ENCODE peak calls at places on chromosomes 13 and 19, in seven cellular contexts. L is epithelial cell of esophagus, I is Peyer's patch, F is AG09319, T is mammary epithelial cell, B is AG04449, O is Calu3. K is an unnamed sample.

GRCh38 chr13:31998131-31998530 is 33.4 kb upstream of the FRY start:
- DNase-seq in I (peak), L (no peak), O (peak), T (no peak), F (no peak), B (no peak), K (no peak)

GRCh38 chr13:53144826-53145225 is 116.2 kb downstream of the OLFM4 start:
- DNase-seq in B (no peak), O (no peak), I (no peak), L (no peak), F (no peak), T (no peak), K (no peak)

GRCh38 chr19:40225440-40226305 is 816 bp downstream of the CCNP start:
- DNase-seq in L (no peak), T (no peak), F (no peak), I (no peak), O (no peak), B (no peak), K (no peak)

GRCh38 chr13:59879281-59879680 is 284.4 kb downstream of the DIAPH3 start:
- DNase-seq in L (no peak), F (no peak), O (no peak), B (no peak), I (no peak), T (no peak), K (no peak)

GRCh38 chr13:105979586-105979985 is 555.9 kb downstream of the EFNB2 start:
- DNase-seq in T (peak), I (no peak), O (no peak), B (no peak), F (no peak), L (peak), K (no peak)

GRCh38 chr19:16829822-16830289 is 658 bp downstream of the SIN3B start:
- DNase-seq in F (no peak), T (no peak), I (no peak), L (no peak), O (no peak), B (no peak), K (no peak)

GRCh38 chr19:4737955-4738580 is 14.4 kb upstream of the DPP9 start:
- DNase-seq in L (no peak), F (no peak), O (no peak), T (no peak), B (no peak), I (no peak), K (no peak)

GRCh38 chr19:48565090-48565489 is 13.1 kb downstream of the SULT2B1 start:
- DNase-seq in L (peak), T (no peak), F (no peak), B (no peak), O (peak), I (no peak), K (no peak)

GRCh38 chr13:35475960-35476943 is at the start of gene MAB21L1:
- DNase-seq in T (peak), F (peak), B (no peak), I (no peak), L (peak), O (no peak), K (peak)

GRCh38 chr13:99126821-99127220 is 73.8 kb upstream of the UBAC2 start:
- DNase-seq in O (no peak), I (no peak), T (no peak), L (no peak), F (no peak), B (no peak), K (no peak)

GRCh38 chr13:104809483-104809882 is 1726.0 kb downstream of the EFNB2 start:
- DNase-seq in T (peak), B (no peak), F (no peak), O (no peak), I (no peak), L (peak), K (no peak)

GRCh38 chr13:41952749-41953148 is 8.2 kb downstream of the VWA8 start:
- DNase-seq in F (no peak), T (no peak), B (no peak), L (no peak), I (no peak), O (no peak), K (no peak)

GRCh38 chr13:82627183-82627582 is 1255.1 kb downstream of the SLITRK1 start:
- DNase-seq in T (peak), I (no peak), B (peak), F (peak), L (peak), O (no peak), K (no peak)

GRCh38 chr13:98961204-98962105 is 16.4 kb downstream of the DOCK9 start:
- DNase-seq in I (no peak), L (peak), B (no peak), T (peak), F (no peak), O (no peak), K (no peak)

GRCh38 chr19:12272980-12273901 is 21.4 kb downstream of the ZNF44 start:
- DNase-seq in L (no peak), I (no peak), F (no peak), B (no peak), T (no peak), O (no peak), K (no peak)

GRCh38 chr13:103273825-103274224 is 207.6 kb upstream of the SLC10A2 start:
- DNase-seq in T (no peak), B (no peak), L (peak), I (no peak), F (no peak), O (no peak), K (no peak)

GRCh38 chr19:52237771-52238400 is 31.5 kb upstream of the ZNF766 start:
- DNase-seq in O (peak), T (peak), B (peak), F (peak), L (peak), I (no peak), K (peak)

GRCh38 chr19:17129377-17129776 is 53.8 kb downstream of the MYO9B start:
- DNase-seq in B (no peak), O (no peak), I (no peak), T (no peak), L (peak), F (no peak), K (no peak)

GRCh38 chr19:6521718-6522646 is 8.8 kb upstream of the TNFSF9 start:
- DNase-seq in L (no peak), T (no peak), F (no peak), I (peak), O (no peak), B (no peak), K (no peak)

GRCh38 chr13:49908637-49909036 is 27.5 kb downstream of the SPRYD7 start:
- DNase-seq in B (no peak), L (no peak), T (no peak), F (no peak), I (no peak), O (no peak), K (no peak)

GRCh38 chr13:24274452-24274971 is 34.9 kb upstream of the C1QTNF9 start:
- DNase-seq in L (peak), I (no peak), O (no peak), B (no peak), F (no peak), T (peak), K (no peak)

GRCh38 chr13:33787051-33787591 is 30.8 kb upstream of the RFC3 start:
- DNase-seq in B (no peak), T (peak), L (no peak), I (no peak), O (no peak), F (no peak), K (no peak)

GRCh38 chr13:112671359-112671758 is 18.5 kb upstream of the ATP11A start:
- DNase-seq in O (no peak), I (no peak), T (no peak), F (no peak), B (no peak), L (no peak), K (no peak)

DNA sequence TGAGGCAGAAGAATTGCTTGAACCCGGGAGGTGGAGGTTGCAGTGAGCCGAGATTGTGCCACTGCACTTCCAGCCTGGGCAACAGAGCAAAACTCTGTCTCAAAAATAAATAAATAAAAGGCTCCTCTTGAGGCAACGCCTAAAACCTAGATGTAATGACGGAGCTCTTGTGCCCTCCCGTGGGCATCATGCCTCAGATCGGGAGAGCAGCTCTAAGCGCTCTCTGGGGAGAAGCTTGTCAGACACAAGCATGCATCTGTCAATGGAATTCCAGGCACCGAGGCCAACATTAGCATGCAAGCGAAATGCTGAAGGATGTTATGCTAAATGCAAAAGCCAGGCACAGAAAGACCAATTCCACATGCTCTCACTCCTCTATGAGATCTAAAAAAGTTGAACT is 45.6 kb upstream of the MRI1 start:
- DNase-seq in F (peak), L (peak), O (peak), T (peak), I (peak), B (peak), K (peak)
- TF ChIP-seq CTCF in F (peak), L (peak), O (peak), T (peak), I (peak), B (peak), K (peak)

DNA sequence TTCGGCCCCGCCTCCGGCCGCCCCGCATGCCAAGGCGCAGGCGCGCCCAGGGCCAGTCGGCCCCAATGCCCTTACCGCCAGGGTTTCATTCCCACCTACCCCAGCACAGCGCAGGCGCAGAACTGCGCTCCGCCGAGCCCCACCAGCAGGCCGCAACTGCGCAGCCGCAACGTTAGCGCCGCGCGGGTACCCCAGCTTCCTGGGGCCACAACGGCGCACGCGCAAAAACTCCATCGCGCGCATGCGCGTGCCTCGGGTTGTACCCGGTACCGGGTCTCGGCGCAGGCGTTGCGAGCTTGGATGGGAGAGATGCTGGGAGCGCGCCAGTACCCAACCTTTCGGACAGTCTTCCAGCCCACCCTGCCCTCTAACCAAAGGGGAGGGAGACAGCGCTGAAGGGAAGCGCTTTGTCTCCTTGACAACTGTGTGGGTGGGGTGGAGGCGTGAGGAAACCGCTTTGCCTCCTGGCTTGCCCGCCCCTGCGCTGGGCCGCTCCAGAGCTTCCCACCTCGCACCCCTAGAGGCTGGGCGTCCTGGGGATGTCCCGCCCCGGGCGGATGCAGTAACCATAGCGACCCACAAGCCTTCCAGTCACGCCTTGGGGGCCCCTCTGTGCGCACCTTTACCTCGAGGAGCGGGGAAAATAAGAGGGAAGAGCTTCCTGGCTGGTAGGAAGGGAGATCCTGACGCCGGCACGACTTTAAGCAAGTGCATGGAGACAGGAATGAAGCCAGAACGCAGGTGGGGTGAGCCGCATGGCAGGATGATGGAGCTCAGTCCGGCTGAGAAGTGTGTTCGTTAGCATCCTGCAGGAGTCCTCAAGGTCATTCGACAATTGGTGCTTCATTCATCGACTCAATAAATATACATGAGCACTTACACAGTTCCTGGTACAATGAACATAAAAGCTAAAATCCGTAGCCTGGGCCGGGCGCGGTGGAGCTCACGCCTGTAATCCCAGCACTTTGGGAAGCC is 525 bp upstream of the MYPOP start:
- DNase-seq in F (peak), O (peak), L (peak), I (peak), T (peak), B (peak), K (peak)
- TF ChIP-seq CTCF in F (no peak), O (no peak), L (no peak), I (peak), T (no peak), B (no peak), K (no peak)

GRCh38 chr19:54444737-54445136 is 4.3 kb upstream of the LENG8 start:
- DNase-seq in T (no peak), L (no peak), O (no peak), I (peak), B (no peak), F (no peak), K (no peak)

GRCh38 chr19:54448774-54449700 is at the start of gene LENG8:
- DNase-seq in F (peak), B (peak), T (peak), O (peak), I (peak), L (peak), K (peak)

GRCh38 chr19:54449701-54450069 is 686 bp downstream of the LENG8 start:
- DNase-seq in O (no peak), T (no peak), L (peak), F (no peak), I (no peak), B (no peak), K (no peak)

GRCh38 chr19:54451331-54451871 is 2.4 kb downstream of the LENG8 start:
- DNase-seq in T (no peak), F (no peak), L (peak), I (peak), B (no peak), O (no peak), K (no peak)

GRCh38 chr19:54448037-54448773 is 794 bp upstream of the LENG8 start:
- DNase-seq in O (peak), L (peak), I (peak), T (peak), F (no peak), B (no peak), K (peak)
- TF ChIP-seq CTCF in O (no peak), L (peak), I (no peak), T (no peak), F (no peak), B (no peak), K (no peak)

GRCh38 chr13:95301947-95302386 is 716 bp upstream of the ABCC4 start:
- DNase-seq in F (no peak), B (no peak), L (no peak), O (no peak), I (no peak), T (no peak), K (no peak)

GRCh38 chr13:95298971-95299627 is 2.2 kb downstream of the ABCC4 start:
- DNase-seq in T (peak), I (no peak), L (peak), O (no peak), B (no peak), F (no peak), K (no peak)

GRCh38 chr13:95298169-95298940 is 2.9 kb downstream of the ABCC4 start:
- DNase-seq in B (no peak), L (peak), O (no peak), I (no peak), T (no peak), F (no peak), K (no peak)

GRCh38 chr13:95300625-95301134 is 571 bp downstream of the ABCC4 start:
- DNase-seq in T (peak), I (peak), L (peak), F (no peak), B (no peak), O (peak), K (peak)

DNA sequence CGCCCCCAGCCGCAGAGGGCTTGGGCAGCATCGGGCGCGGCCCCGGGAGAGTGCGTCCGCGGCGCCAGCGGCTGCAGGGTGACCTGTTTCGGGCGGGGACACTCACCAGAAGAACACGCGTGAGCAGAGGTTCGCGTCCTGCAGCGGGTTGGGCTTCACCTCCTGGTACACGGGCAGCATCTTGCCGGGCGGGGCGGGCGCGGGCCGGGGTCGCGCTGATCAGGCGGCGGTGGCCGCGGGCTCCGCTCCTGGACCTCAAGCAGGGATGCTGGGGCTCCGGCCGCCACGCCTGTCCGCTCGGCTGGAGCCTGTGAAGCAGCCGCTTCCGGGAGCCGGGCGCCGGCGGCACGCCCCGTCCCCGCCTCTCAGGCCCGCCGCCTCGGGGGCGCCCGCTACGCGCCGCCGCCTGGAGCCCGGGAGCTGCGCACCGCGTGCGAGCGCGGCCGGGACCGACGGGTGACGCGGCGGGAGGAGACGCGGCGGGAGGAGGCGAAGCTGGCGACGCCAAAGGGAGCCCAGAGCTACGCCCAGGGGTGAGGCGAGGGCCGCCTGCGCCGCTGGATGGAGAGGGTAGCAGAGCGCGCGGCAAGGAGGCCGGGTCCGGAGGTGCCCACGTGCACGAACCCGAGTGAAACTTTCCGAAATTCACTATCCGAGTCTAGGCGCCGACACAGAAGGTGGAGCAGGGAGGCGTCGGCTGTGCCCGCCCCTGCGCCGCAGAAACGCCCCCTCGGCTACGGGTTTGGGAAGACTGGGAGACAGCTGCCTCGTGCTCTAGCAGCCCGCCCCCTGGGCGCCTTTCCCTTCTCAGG is at the start of gene ABCC4:
- DNase-seq in B (no peak), L (peak), T (peak), I (peak), F (no peak), O (peak), K (peak)
- TF ChIP-seq CTCF in B (peak), L (no peak), T (no peak), I (no peak), F (no peak), O (no peak), K (no peak)

GRCh38 chr13:26653842-26654241 is 96.4 kb downstream of the WASF3 start:
- DNase-seq in F (no peak), T (no peak), L (no peak), I (no peak), O (no peak), B (no peak), K (no peak)

GRCh38 chr13:26658491-26658890 is 101.0 kb downstream of the WASF3 start:
- DNase-seq in T (no peak), O (no peak), I (no peak), L (no peak), B (no peak), F (no peak), K (no peak)

GRCh38 chr13:26660185-26660584 is 100.4 kb downstream of the GPR12 start:
- DNase-seq in B (no peak), L (no peak), O (no peak), F (no peak), T (no peak), I (no peak), K (no peak)

GRCh38 chr13:26658972-26659371 is 101.5 kb downstream of the WASF3 start:
- DNase-seq in L (no peak), B (no peak), T (no peak), O (no peak), F (no peak), I (no peak), K (no peak)

GRCh38 chr13:26656919-26657318 is 99.4 kb downstream of the WASF3 start:
- DNase-seq in B (peak), O (no peak), T (peak), I (no peak), L (peak), F (peak), K (no peak)
- TF ChIP-seq CTCF in B (no peak), O (no peak), T (no peak), I (no peak), L (peak), F (peak), K (no peak)

GRCh38 chr19:2624537-2625091 is 77.9 kb downstream of the GNG7 start:
- DNase-seq in I (no peak), B (no peak), F (no peak), O (no peak), T (no peak), L (no peak), K (no peak)
- TF ChIP-seq CTCF in I (peak), B (no peak), F (no peak), O (no peak), T (peak), L (no peak), K (no peak)

GRCh38 chr19:23436944-23437343 is 41.7 kb upstream of the ZNF91 start:
- DNase-seq in B (no peak), F (no peak), L (no peak), I (no peak), O (no peak), T (no peak), K (no peak)

GRCh38 chr19:23440791-23441190 is 45.5 kb upstream of the ZNF91 start:
- DNase-seq in B (no peak), L (no peak), F (no peak), O (peak), T (no peak), I (no peak), K (peak)

GRCh38 chr19:23437901-23438300 is 42.6 kb upstream of the ZNF91 start:
- DNase-seq in I (no peak), O (no peak), T (no peak), B (no peak), F (no peak), L (no peak), K (no peak)

GRCh38 chr19:23440207-23440606 is 44.9 kb upstream of the ZNF91 start:
- DNase-seq in T (no peak), L (no peak), F (no peak), O (no peak), B (no peak), I (no peak), K (no peak)

GRCh38 chr19:23439623-23440022 is 44.4 kb upstream of the ZNF91 start:
- DNase-seq in T (no peak), B (no peak), I (no peak), F (no peak), L (no peak), O (no peak), K (no peak)
- TF ChIP-seq CTCF in T (peak), B (no peak), I (no peak), F (no peak), L (peak), O (no peak), K (peak)

K was measured in glutamatergic neuron.